ENCODE peak calls at places on chromosomes 13 and 19, in nine cellular contexts. U, Z, E, D, P, Y, F, I and X are unnamed samples.

GRCh38 chr13:35789335-35790166 is 313.1 kb upstream of the MAB21L1 start:
- DNase-seq in E (no peak), Z (no peak), P (no peak), I (no peak), Y (no peak), F (no peak), U (peak), D (peak), X (peak)

GRCh38 chr19:35755550-35756371 is 1.1 kb downstream of the HSPB6 start:
- DNase-seq in E (no peak), I (no peak), F (no peak), Z (no peak), D (no peak), U (no peak), P (peak), Y (no peak), X (no peak)

GRCh38 chr19:51607077-51607476 is 23.1 kb downstream of the SIGLEC5 start:
- DNase-seq in U (no peak), P (no peak), E (no peak), D (no peak), I (no peak), F (no peak), Y (no peak), Z (peak), X (peak)

GRCh38 chr13:109274188-109274821 is 512.1 kb downstream of the IRS2 start:
- DNase-seq in U (peak), I (no peak), Y (no peak), F (no peak), D (peak), Z (no peak), E (no peak), P (no peak), X (no peak)

GRCh38 chr13:28423010-28423409 is 71.9 kb downstream of the FLT1 start:
- DNase-seq in I (no peak), D (no peak), F (peak), U (no peak), E (no peak), P (no peak), Y (no peak), Z (peak), X (no peak)

GRCh38 chr19:52891336-52891735 is 6.1 kb downstream of the ZNF320 start:
- DNase-seq in D (no peak), Z (no peak), I (no peak), Y (no peak), U (no peak), P (no peak), F (no peak), E (no peak), X (no peak)

GRCh38 chr19:54154603-54155345 is 4.7 kb downstream of the LENG1 start:
- DNase-seq in Y (no peak), P (no peak), D (no peak), I (no peak), E (no peak), U (no peak), Z (no peak), F (no peak), X (no peak)

GRCh38 chr13:44389856-44390255 is 16.2 kb downstream of the SERP2 start:
- DNase-seq in Z (no peak), F (no peak), D (no peak), P (no peak), E (no peak), U (no peak), I (no peak), Y (no peak), X (no peak)

GRCh38 chr13:25503856-25504255 is 132.1 kb downstream of the ATP8A2 start:
- DNase-seq in U (no peak), F (no peak), Z (no peak), E (no peak), Y (no peak), P (no peak), I (no peak), D (no peak), X (no peak)

GRCh38 chr19:46426035-46426505 is 2.7 kb downstream of the PNMA8C start:
- DNase-seq in F (no peak), E (no peak), I (no peak), Y (no peak), U (no peak), Z (no peak), D (no peak), P (no peak), X (no peak)

GRCh38 chr13:40109324-40109958 is 454.0 kb downstream of the COG6 start:
- DNase-seq in E (no peak), P (no peak), D (peak), Y (no peak), F (no peak), Z (no peak), I (peak), U (peak), X (no peak)

GRCh38 chr19:9914315-9915207 is 21.8 kb downstream of the OLFM2 start:
- DNase-seq in E (peak), U (peak), F (peak), D (peak), I (no peak), Z (peak), Y (no peak), P (peak), X (peak)

GRCh38 chr13:86269511-86269910 is 470.3 kb upstream of the SLITRK6 start:
- DNase-seq in P (no peak), U (no peak), Z (no peak), D (no peak), Y (no peak), I (no peak), F (no peak), E (no peak), X (no peak)

GRCh38 chr13:48645845-48646244 is 7.9 kb upstream of the CYSLTR2 start:
- DNase-seq in U (no peak), D (no peak), I (no peak), F (no peak), Z (no peak), P (no peak), Y (no peak), E (no peak), X (no peak)

GRCh38 chr19:18284710-18285430 is 3.4 kb upstream of the JUND start:
- DNase-seq in P (no peak), I (no peak), E (no peak), F (no peak), Y (no peak), D (no peak), Z (no peak), U (no peak), X (peak)

GRCh38 chr13:97568850-97569249 is 134.9 kb downstream of the RAP2A start:
- DNase-seq in E (no peak), D (no peak), I (no peak), U (peak), P (peak), Z (no peak), F (no peak), Y (no peak), X (no peak)

GRCh38 chr19:58279042-58279924 is 528 bp downstream of the ZNF8 start:
- DNase-seq in P (peak), F (no peak), Y (peak), I (no peak), U (peak), D (peak), Z (peak), E (peak), X (peak)

GRCh38 chr19:16571689-16572331 is 405 bp downstream of the SLC35E1 start:
- DNase-seq in U (peak), D (no peak), P (no peak), I (no peak), E (no peak), Z (no peak), Y (no peak), F (no peak), X (peak)

GRCh38 chr13:53311561-53311960 is 282.9 kb downstream of the OLFM4 start:
- DNase-seq in U (no peak), I (no peak), Y (no peak), D (no peak), F (no peak), Z (no peak), E (no peak), P (no peak), X (no peak)

GRCh38 chr13:99496322-99497142 is 4.7 kb upstream of the TM9SF2 start:
- DNase-seq in I (no peak), U (no peak), D (no peak), P (peak), F (peak), Z (no peak), E (no peak), Y (peak), X (no peak)

DNA sequence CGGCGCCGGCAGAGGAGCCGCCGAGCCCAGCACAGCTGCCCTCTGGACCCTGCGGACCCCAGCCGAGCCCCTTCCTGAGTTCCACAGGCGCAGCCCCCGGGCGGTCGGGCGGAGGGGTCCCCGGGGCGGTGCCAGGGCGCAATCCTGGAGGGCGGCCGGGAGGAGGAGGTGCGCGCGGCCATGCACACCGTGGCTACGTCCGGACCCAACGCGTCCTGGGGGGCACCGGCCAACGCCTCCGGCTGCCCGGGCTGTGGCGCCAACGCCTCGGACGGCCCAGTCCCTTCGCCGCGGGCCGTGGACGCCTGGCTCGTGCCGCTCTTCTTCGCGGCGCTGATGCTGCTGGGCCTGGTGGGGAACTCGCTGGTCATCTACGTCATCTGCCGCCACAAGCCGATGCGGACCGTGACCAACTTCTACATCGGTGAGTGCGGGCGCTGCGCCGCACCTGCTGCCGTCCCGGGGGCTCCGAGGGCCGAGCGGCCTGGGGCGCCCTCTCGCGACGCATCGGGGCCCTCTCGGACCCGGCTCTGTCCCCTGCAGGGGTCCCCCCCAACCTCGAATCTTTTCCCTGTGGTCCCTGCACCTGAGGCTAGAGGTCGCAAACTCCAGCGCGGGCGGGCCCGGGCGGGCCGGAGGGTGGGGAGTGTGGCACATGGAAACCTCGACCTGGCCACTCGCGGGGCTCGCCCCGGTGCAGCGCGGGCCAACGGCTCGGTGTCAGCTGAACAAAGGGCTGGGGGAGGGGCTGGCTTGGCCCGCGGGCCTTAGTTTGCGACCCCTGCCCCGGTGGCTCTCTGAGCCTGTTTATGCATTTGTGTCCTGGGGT is at the start of gene KISS1R:
- DNase-seq in I (no peak), Z (peak), F (peak), D (no peak), U (peak), E (no peak), Y (no peak), P (no peak), X (peak)
- TF ChIP-seq CTCF in I (peak), Z (no peak), F (peak), D (peak), U (peak), E (no peak), Y (peak), P (no peak), X (peak)

GRCh38 chr13:33128134-33128533 is 111.9 kb downstream of the KL start:
- DNase-seq in I (no peak), F (no peak), E (no peak), D (no peak), P (no peak), Y (no peak), Z (no peak), U (peak), X (no peak)

GRCh38 chr13:33129886-33130285 is 113.7 kb downstream of the KL start:
- DNase-seq in E (no peak), Y (no peak), P (no peak), Z (no peak), U (no peak), F (no peak), D (no peak), I (no peak), X (no peak)

GRCh38 chr13:33129094-33129832 is 113.0 kb downstream of the KL start:
- DNase-seq in E (no peak), P (no peak), D (no peak), I (no peak), Y (no peak), F (no peak), U (no peak), Z (no peak), X (no peak)

GRCh38 chr13:33125821-33126570 is 109.8 kb downstream of the KL start:
- DNase-seq in Z (no peak), E (no peak), Y (no peak), D (peak), P (peak), I (peak), F (no peak), U (peak), X (no peak)

DNA sequence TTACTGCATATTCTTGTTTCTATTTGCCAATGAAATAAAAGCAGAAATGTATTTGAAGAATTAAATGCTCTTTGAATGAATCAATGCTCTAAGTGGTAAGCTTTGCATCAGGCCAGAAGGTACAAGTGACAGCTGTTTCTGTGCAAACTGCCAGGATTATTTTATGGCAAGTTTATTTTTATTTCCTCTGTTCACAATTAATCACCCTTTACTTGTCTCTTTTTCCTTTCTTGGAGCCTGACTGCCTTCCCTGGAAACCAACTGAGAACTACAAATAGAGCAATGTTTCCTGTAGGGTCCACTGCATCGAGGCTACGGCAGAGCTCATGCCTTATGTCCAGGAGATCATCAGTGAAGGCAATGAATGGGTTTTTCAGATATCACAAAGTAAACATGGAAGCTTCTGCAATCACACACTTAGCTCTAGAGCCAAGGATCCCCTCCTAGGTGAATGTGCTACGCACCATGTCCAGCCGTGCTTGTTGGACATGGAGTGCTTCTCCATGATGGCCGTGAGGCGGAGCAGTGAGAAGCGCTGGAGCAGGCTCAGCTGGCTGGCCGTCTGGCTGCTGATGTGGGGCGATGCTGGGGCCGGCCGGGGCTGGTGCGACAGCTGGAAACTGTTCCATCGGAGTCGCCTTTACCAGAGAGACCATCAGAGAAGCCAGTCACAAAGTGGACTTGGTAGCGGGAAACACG is 110.8 kb downstream of the KL start:
- DNase-seq in Z (no peak), U (no peak), E (no peak), P (no peak), F (no peak), D (no peak), I (peak), Y (no peak), X (no peak)
- TF ChIP-seq CTCF in Z (no peak), U (no peak), E (no peak), P (no peak), F (no peak), D (no peak), I (peak), Y (no peak), X (no peak)

GRCh38 chr13:75425216-75426009 is 56.6 kb downstream of the TBC1D4 start:
- DNase-seq in I (no peak), E (no peak), F (no peak), D (no peak), Z (no peak), U (no peak), P (no peak), Y (no peak), X (no peak)
- TF ChIP-seq CTCF in I (no peak), E (no peak), F (no peak), D (no peak), Z (no peak), U (no peak), P (no peak), Y (no peak), X (no peak)

DNA sequence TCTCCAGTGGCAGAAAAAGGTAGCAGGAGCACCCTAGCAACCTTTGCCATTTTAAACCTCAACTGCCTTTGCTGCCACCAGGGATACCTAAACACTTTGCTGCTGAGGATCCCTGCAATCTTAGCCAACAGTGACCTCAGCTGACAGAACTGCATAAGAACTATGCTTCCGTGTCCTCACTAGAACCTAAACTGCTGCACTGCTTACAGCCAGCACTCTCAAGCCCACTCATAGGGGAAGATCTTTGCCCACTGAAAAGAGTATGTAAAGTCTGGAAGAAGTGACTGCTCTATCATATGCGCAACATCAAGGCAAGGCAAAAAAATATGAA is 270.0 kb upstream of the PCDH20 start:
- DNase-seq in D (no peak), E (no peak), P (no peak), I (no peak), F (no peak), Y (no peak), U (no peak), Z (no peak), X (no peak)
- TF ChIP-seq CTCF in D (no peak), E (no peak), P (no peak), I (no peak), F (no peak), Y (no peak), U (peak), Z (no peak), X (no peak)

DNA sequence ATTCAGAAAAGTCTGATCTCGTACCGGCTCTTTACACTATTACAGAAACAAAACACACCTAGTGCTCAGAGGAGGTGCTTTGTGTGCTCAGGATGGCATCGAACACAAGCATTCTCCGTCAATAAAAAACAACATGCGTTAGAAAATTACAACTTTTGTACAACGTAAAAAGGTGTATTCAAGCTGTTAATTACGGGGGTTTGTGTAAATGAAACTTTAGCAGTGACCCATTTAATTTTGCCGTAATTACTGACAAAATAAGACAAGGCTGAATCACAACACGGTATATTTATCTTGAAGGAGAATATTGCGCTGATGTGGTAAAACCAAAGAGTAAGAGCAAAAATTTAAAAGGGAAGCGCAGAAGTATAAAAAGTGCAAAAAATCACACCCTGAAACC is 6.5 kb upstream of the SOX1 start:
- DNase-seq in I (no peak), Z (no peak), Y (no peak), P (no peak), U (no peak), E (no peak), F (no peak), D (no peak), X (no peak)
- TF ChIP-seq CTCF in I (no peak), Z (no peak), Y (no peak), P (no peak), U (no peak), E (no peak), F (no peak), D (no peak), X (no peak)

DNA sequence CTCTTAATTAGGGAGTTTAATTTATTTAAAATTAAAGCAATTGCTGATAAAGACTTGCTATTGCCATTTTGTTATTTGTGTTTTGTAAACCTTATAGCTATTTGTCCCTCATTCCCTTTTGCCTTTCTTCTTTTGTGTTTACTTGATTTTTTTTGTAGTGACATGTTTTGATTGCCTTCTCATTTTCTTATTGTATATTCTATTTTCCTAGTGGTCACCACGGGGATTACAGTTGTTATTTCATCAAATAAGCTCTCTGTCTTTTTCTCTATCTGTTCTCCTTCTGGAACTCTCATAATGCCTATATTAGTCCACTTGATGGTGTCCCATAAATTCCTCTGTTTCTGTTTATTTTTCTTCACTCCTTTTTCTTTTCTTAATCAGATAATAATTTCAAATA is 64.4 kb upstream of the FRY start:
- DNase-seq in F (no peak), U (no peak), D (no peak), I (no peak), Y (no peak), P (no peak), E (no peak), Z (no peak), X (no peak)
- TF ChIP-seq CTCF in F (peak), U (peak), D (peak), I (no peak), Y (no peak), P (no peak), E (peak), Z (no peak), X (no peak)

DNA sequence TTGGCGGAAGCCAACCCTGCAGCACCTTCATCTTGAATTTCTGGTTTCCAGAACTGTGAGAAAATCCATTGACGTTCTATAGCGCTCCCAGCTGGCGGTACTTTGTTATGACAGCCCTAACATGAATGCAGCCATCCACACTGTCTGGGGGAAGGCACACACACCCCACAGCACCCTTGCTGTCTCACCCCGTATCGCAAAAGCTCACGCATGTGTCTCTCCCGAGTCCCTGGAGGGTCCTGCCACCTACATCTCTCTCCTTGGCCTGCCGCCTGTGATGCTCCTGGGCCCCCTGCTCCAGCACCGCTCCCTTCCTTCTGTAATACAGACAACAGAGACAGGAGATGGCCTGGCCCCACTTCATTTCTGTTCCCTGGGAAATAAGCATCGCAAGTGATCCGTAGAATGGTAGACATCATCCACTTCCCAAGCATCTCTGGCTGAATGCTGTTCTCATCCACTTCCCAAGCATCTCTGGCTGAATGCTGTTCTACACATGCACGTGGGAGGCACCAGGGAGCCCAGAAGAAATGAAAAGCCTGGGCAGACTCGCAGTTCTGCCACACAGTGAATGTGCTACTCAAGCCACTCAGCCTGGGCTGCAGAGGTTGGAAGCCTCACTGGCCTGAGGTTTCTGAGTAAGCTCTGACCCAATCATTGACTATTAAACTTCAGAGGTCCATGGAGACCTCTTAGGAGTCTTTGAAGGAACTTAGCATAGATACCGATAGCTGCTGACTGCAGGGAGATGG is 29.6 kb downstream of the EPN1 start:
- DNase-seq in E (no peak), P (no peak), U (no peak), D (no peak), Y (no peak), Z (no peak), F (no peak), I (no peak), X (no peak)
- TF ChIP-seq CTCF in E (no peak), P (no peak), U (peak), D (no peak), Y (no peak), Z (no peak), F (no peak), I (peak), X (peak)